ENCODE peak calls at places on chromosome 21, in six cellular contexts. J, V, P, Q, M and L are unnamed samples.
A peak's percentile ranks its signal among the peaks of the same experiment; 100 is the strongest.

GRCh38 chr21:14587266-14587665 is 41.2 kb upstream of the SAMSN1 start:
- DNase-seq in J (no peak), V (no peak), P (no peak), Q (no peak), M (no peak), L (no peak)

GRCh38 chr21:33444499-33444898 is 35.3 kb downstream of the TMEM50B start:
- DNase-seq in M (no peak), J (no peak), P (no peak), V (no peak), Q (no peak), L (no peak)

GRCh38 chr21:42781150-42781980 is 98.0 kb downstream of the WDR4 start:
- DNase-seq in M (no peak), Q (no peak), V (no peak), P (no peak), J (no peak), L (no peak)

GRCh38 chr21:28663111-28663693 is 329.5 kb downstream of the LTN1 start:
- DNase-seq in V (no peak), J (no peak), Q (no peak), M (no peak), P (no peak), L (no peak)

GRCh38 chr21:42836767-42837301 is 42.5 kb downstream of the WDR4 start:
- DNase-seq in M (peak; percentile 60), V (no peak), Q (no peak), P (no peak), J (peak; percentile 22), L (no peak)

GRCh38 chr21:26614251-26614650 is 41.2 kb upstream of the CYYR1 start:
- DNase-seq in J (no peak), Q (no peak), P (no peak), M (no peak), V (no peak), L (no peak)

GRCh38 chr21:42815217-42815616 is 64.1 kb downstream of the WDR4 start:
- DNase-seq in J (no peak), P (no peak), M (no peak), V (no peak), Q (peak; percentile 8), L (no peak)

GRCh38 chr21:44370027-44370735 is 16.8 kb downstream of the TRPM2 start:
- DNase-seq in J (peak; percentile 33), P (no peak), V (peak; percentile 9), M (no peak), Q (no peak), L (no peak)

GRCh38 chr21:29748391-29749167 is 191.2 kb downstream of the GRIK1 start:
- DNase-seq in Q (no peak), J (no peak), V (no peak), P (no peak), M (no peak), L (no peak)

GRCh38 chr21:43992121-43992520 is 20.0 kb upstream of the TRAPPC10 start:
- DNase-seq in V (no peak), M (no peak), Q (no peak), P (no peak), J (no peak), L (no peak)

GRCh38 chr21:31103163-31103562 is 64.9 kb upstream of the KRTAP19-8 start:
- DNase-seq in Q (no peak), M (no peak), J (no peak), P (no peak), V (no peak), L (no peak)

GRCh38 chr21:45640888-45641479 is 2.5 kb upstream of the PCBP3 start:
- DNase-seq in Q (no peak), M (peak; percentile 90), P (peak; percentile 87), V (no peak), J (no peak), L (no peak)
- TF ChIP-seq CTCF in Q (no peak), M (no peak), P (peak; percentile 12), V (peak; percentile 13), J (no peak), L (no peak)

GRCh38 chr21:36664678-36665022 is 34.3 kb upstream of the SIM2 start:
- DNase-seq in V (no peak), J (no peak), P (no peak), Q (no peak), M (no peak), L (no peak)

GRCh38 chr21:36658926-36659325 is 40.0 kb upstream of the SIM2 start:
- DNase-seq in P (no peak), J (no peak), V (no peak), M (no peak), Q (no peak), L (no peak)

GRCh38 chr21:36663033-36663855 is 35.7 kb upstream of the SIM2 start:
- DNase-seq in J (no peak), V (peak; percentile 2), Q (no peak), M (no peak), P (no peak), L (no peak)

GRCh38 chr21:36657999-36658398 is 40.9 kb upstream of the SIM2 start:
- DNase-seq in V (no peak), P (no peak), Q (no peak), J (no peak), M (no peak), L (no peak)

DNA sequence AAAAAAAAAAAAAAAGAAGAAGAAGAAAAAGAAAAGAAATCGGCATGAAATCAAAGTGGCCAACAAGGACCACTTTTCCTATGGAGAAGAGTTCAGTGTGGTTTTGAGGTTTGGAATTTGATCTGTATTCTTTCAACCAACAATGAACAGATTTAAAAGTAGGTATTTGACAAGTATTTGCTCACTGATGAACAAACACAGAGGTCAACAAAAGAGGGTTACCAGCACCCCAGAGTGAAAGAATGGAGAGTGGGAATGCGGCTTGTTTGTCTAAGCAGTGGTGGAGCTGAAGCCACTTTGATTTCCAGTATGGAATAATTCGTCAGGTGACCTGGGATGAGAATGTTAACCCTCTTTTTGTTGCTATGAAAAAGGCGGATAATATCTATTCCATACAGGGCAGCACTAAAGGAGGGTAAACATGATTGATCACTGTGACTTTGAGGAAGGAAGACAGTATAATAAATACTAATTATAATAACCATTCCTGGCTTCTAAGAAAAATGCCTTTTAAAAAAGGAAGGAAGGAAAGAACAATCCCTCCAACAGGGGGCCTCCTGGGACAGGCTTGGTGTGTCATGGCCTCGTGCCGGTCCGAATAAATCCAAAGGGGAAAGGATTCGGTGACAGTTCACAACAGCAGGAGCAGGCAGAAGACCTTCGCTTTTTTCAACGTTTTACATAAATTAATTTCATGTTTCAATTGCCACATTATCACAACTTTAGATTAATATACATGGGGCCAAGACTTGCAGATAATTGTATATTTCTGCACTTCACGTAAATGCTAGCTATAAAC is 37.2 kb upstream of the SIM2 start:
- DNase-seq in Q (peak; percentile 24), V (peak; percentile 4), J (no peak), P (no peak), M (no peak), L (no peak)
- TF ChIP-seq CTCF in Q (peak; percentile 64), V (peak; percentile 74), J (no peak), P (no peak), M (peak; percentile 36), L (no peak)

DNA sequence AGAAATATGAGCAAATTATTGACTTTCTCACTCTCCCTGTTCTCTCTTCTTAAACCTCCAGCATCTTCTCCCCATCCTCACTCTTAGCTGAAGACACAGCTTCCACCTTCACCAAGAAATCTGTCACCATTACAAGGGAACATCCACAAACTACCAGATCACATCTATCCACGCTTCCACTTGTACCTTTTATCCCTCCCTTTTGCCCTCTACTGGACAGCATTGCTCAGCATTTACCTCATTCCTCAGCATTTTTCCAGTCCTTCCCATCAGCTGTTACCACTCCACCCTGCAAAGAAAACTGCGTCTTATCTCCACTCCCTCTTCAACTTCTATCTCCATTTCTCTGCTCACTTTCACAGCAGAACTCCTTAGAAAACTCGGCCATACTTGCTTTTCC is 42.6 kb downstream of the KCNJ6 start:
- DNase-seq in J (no peak), P (no peak), M (no peak), V (peak; percentile 5), Q (no peak), L (no peak)
- TF ChIP-seq CTCF in J (no peak), P (no peak), M (no peak), V (peak; percentile 58), Q (no peak), L (no peak)

DNA sequence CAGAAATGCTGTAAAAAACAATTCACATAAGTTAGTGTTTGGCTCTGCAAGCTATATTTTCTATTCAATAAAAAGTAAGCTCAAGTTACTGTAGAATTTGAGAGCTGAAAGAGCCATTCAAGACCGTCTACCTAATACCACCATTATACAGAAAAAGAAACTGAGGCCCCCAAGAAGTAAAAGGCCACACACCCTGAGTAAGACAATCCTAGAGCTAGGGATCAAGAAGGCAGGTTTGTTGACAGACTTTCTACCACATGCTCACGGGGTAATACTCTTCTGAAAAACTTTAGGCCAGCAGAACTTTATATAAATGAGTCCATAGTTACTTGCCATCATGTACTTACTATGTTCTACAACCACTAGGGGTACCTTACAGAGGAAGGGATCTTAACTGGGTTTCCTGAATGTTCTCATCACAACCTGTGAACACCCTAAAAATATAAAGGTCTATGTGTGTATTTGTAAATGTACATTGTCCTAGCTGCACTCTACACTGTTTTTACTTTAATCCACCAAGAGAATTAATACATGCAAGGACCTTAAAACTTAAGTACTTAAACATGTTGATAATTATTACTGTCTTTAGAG is 2.7 kb downstream of the PSMG1 start:
- DNase-seq in V (peak; percentile 13), Q (no peak), M (no peak), P (no peak), J (no peak), L (no peak)
- TF ChIP-seq CTCF in V (peak; percentile 67), Q (no peak), M (no peak), P (peak; percentile 23), J (peak; percentile 29), L (no peak)

GRCh38 chr21:18298228-18298627 is 53.6 kb downstream of the CHODL start:
- DNase-seq in M (no peak), J (no peak), Q (no peak), P (no peak), V (no peak), L (no peak)
- TF ChIP-seq CTCF in M (no peak), J (no peak), Q (no peak), P (no peak), V (no peak), L (no peak)

GRCh38 chr21:41768371-41769042 is 1.7 kb upstream of the RIPK4 start:
- DNase-seq in V (peak; percentile 81), P (no peak), J (no peak), M (no peak), Q (peak; percentile 32), L (no peak)
- TF ChIP-seq CTCF in V (peak; percentile 70), P (no peak), J (no peak), M (no peak), Q (no peak), L (no peak)